ENCODE peak calls at places on chromosomes 3 and 15, in seven cellular contexts. F is GM12878, S is endothelial cell of umbilical vein, Z is H9, G is IMR-90, H is neural progenitor cell, L is fibroblast of lung. C is an unnamed sample. For H3K4me1, the result is how much of the 10 kb centered on the place peaks cover.

GRCh38 chr15:48996276-48996675 is 32.6 kb upstream of the SHC4 start:
- DNase-seq in F (no peak), L (peak), G (peak), S (no peak), Z (no peak), H (no peak), C (peak)

GRCh38 chr3:62818347-62818746 is 56.9 kb downstream of the CADPS start:
- DNase-seq in L (no peak), S (no peak), F (peak), H (no peak), Z (no peak), G (no peak), C (no peak)

GRCh38 chr3:39106281-39107055 is 959 bp downstream of the GORASP1 start:
- DNase-seq in G (peak), F (no peak), L (peak), S (peak), Z (peak), H (peak), C (peak)

GRCh38 chr15:70559223-70559823 is 204.0 kb downstream of the UACA start:
- DNase-seq in S (peak), F (no peak), L (peak), G (peak), H (no peak), Z (peak), C (peak)

GRCh38 chr15:22949074-22949547 is 31.1 kb downstream of the CYFIP1 start:
- DNase-seq in S (peak), Z (peak), F (no peak), G (peak), H (peak), L (peak), C (peak)

GRCh38 chr3:123042413-123042812 is 14.8 kb upstream of the SEMA5B start:
- DNase-seq in F (no peak), Z (no peak), G (no peak), S (no peak), L (no peak), H (no peak), C (no peak)

GRCh38 chr3:13427662-13428603 is 7.8 kb upstream of the NUP210 start:
- DNase-seq in S (no peak), Z (no peak), G (no peak), F (no peak), H (no peak), L (no peak), C (no peak)

GRCh38 chr15:100464895-100465294 is 63.9 kb downstream of the CERS3 start:
- DNase-seq in L (no peak), F (no peak), S (no peak), H (peak), Z (no peak), G (no peak), C (no peak)

GRCh38 chr3:100089802-100090668 is 24.3 kb downstream of the FILIP1L start:
- DNase-seq in H (peak), S (no peak), G (peak), Z (peak), F (no peak), L (peak), C (peak)

GRCh38 chr15:42070276-42070965 is 23.9 kb downstream of the PLA2G4D start:
- DNase-seq in G (no peak), F (no peak), H (no peak), L (no peak), S (no peak), Z (no peak), C (no peak)

GRCh38 chr15:31328425-31328998 is 1.9 kb downstream of the KLF13 start:
- DNase-seq in L (peak), Z (no peak), G (peak), F (no peak), S (no peak), H (no peak), C (peak)

GRCh38 chr3:111069974-111070751 is 1.5 kb upstream of the NECTIN3 start:
- DNase-seq in S (no peak), G (peak), Z (no peak), L (peak), H (peak), F (no peak), C (peak)

GRCh38 chr3:196122021-196122687 is 40.3 kb upstream of the TFRC start:
- DNase-seq in Z (no peak), F (no peak), L (no peak), S (no peak), G (peak), H (no peak), C (no peak)

GRCh38 chr3:170470063-170471006 is 51.7 kb downstream of the CLDN11 start:
- DNase-seq in S (no peak), L (peak), F (no peak), Z (no peak), H (no peak), G (peak), C (peak)

GRCh38 chr15:34795267-34796081 is at the start of gene ACTC1:
- DNase-seq in G (peak), L (peak), S (peak), Z (peak), F (no peak), H (peak), C (peak)

GRCh38 chr3:157542711-157543485 is 39.7 kb upstream of the VEPH1 start:
- DNase-seq in F (no peak), H (peak), S (peak), Z (peak), L (peak), G (peak), C (peak)

GRCh38 chr3:106611841-106612240 is 743.0 kb upstream of the CBLB start:
- DNase-seq in G (no peak), Z (no peak), F (no peak), S (peak), H (no peak), L (no peak), C (no peak)

GRCh38 chr3:30477149-30477921 is 129.1 kb upstream of the TGFBR2 start:
- DNase-seq in Z (no peak), S (peak), G (no peak), H (no peak), L (no peak), F (no peak), C (no peak)

GRCh38 chr3:30473374-30474051 is 132.9 kb upstream of the TGFBR2 start:
- DNase-seq in Z (no peak), F (no peak), S (no peak), G (peak), L (peak), H (no peak), C (peak)

GRCh38 chr3:30475038-30475808 is 131.2 kb upstream of the TGFBR2 start:
- DNase-seq in S (no peak), F (peak), G (no peak), L (peak), Z (no peak), H (no peak), C (no peak)

GRCh38 chr3:30476373-30477082 is 129.9 kb upstream of the TGFBR2 start:
- DNase-seq in G (peak), Z (no peak), F (no peak), S (peak), L (peak), H (no peak), C (peak)

DNA sequence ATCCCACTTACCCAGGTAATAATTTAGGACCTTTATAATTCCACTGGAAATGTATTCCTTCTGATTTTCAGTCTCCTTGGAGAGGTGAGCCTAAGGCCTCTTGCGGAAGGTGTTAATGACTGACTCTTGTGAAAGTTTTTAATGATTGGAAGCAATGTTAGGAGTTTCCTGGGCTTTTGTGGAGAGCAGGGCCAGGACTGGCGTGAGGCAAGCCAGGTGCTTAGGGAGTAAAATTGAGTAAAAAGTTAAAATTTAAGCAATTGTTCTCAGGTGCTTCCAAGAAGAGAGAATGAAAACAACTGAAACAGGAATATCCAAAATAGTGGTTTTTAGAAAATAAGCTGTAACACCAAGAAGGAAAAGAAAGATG is 130.6 kb upstream of the TGFBR2 start:
- DNase-seq in Z (no peak), G (no peak), S (no peak), H (no peak), F (no peak), L (no peak), C (no peak)
- H3K4me1 ChIP-seq in Z (under half), G (under half), S (under half), H (under half), F (under half), L (under half), C (under half)

GRCh38 chr3:182136008-182136910 is 424.5 kb downstream of the SOX2 start:
- DNase-seq in F (no peak), S (no peak), H (no peak), Z (no peak), G (no peak), L (no peak), C (no peak)

GRCh38 chr3:182143903-182144302 is 432.2 kb downstream of the SOX2 start:
- DNase-seq in H (no peak), G (no peak), F (no peak), L (no peak), Z (no peak), S (no peak), C (no peak)

GRCh38 chr3:182138388-182138787 is 426.7 kb downstream of the SOX2 start:
- DNase-seq in H (no peak), G (no peak), S (no peak), L (no peak), F (no peak), Z (no peak), C (no peak)

GRCh38 chr3:182142928-182143327 is 431.2 kb downstream of the SOX2 start:
- DNase-seq in L (no peak), Z (peak), F (no peak), H (peak), G (no peak), S (no peak), C (no peak)

GRCh38 chr3:182139627-182140357 is 428.1 kb downstream of the SOX2 start:
- DNase-seq in H (no peak), Z (peak), S (no peak), L (no peak), F (no peak), G (no peak), C (no peak)
- TF ChIP-seq CTCF in H (peak), Z (peak), S (no peak), L (no peak), F (no peak), G (no peak), C (no peak)

GRCh38 chr3:52238761-52239701 is at the start of gene TWF2:
- DNase-seq in H (peak), G (peak), Z (peak), L (peak), S (peak), F (no peak), C (peak)

GRCh38 chr3:52242039-52242438 is 3.1 kb upstream of the TWF2 start:
- DNase-seq in S (no peak), G (no peak), Z (no peak), H (no peak), F (no peak), L (no peak), C (no peak)

GRCh38 chr3:52238193-52238760 is 681 bp downstream of the TWF2 start:
- DNase-seq in Z (no peak), S (peak), H (peak), L (peak), F (no peak), G (peak), C (peak)

GRCh38 chr3:52240059-52240885 is 1.3 kb upstream of the TWF2 start:
- DNase-seq in F (no peak), H (no peak), G (peak), S (no peak), Z (peak), L (peak), C (peak)

DNA sequence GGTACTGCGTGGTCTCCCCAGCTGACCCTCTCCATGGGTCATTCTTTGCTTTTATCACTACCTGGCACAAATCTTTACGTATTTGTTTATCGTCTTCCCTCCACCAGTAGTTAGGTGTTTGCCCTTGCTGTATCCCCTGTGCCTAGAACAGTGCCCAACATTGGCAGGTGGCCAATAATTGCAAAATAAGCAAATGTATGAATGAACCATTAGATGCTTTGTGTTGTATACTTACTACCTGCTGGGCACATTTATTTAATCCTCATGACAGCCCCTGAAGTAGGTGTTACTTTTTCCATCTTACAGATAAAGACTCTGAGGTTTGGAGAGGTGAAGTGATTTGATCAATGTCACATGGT is 1.9 kb upstream of the TWF2 start:
- DNase-seq in G (no peak), H (no peak), F (no peak), Z (no peak), L (no peak), S (no peak), C (no peak)
- H3K9ac ChIP-seq in G (no peak), H (no peak), F (peak), Z (no peak), L (no peak), S (no peak), C (no peak)

DNA sequence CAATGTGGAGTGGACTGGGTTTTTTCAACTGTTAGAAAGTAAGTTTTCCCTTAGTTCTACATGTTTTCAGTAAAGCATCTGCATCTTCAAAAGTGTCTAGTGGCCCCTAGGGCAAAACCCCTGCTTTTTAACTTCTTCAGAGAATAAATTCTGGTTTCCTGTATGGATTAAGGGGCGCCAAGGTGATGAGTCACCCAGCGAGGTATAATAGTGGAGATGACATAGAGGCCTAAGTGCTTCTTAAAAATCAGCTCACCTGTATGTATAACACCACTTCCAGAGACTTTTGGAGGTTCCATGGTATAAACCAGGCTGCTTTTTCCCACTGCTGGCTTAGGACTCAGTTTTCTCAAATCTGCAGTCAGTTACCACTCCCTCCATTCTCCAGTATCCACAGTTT is 68.9 kb downstream of the SYN2 start:
- DNase-seq in H (no peak), S (no peak), F (no peak), L (no peak), Z (no peak), G (no peak), C (no peak)
- H3K4me1 ChIP-seq in H (under half), S (under half), F (under half), L (under half), Z (under half), G (under half), C (under half)

GRCh38 chr3:108202834-108203233 is 19.4 kb downstream of the IFT57 start:
- DNase-seq in S (no peak), G (peak), Z (peak), F (no peak), H (no peak), L (peak), C (peak)

GRCh38 chr3:108200024-108200423 is 22.2 kb downstream of the IFT57 start:
- DNase-seq in F (no peak), L (no peak), S (no peak), G (no peak), H (no peak), Z (no peak), C (no peak)

GRCh38 chr3:108202080-108202479 is 20.1 kb downstream of the IFT57 start:
- DNase-seq in F (no peak), G (peak), H (no peak), Z (no peak), L (peak), S (no peak), C (peak)

DNA sequence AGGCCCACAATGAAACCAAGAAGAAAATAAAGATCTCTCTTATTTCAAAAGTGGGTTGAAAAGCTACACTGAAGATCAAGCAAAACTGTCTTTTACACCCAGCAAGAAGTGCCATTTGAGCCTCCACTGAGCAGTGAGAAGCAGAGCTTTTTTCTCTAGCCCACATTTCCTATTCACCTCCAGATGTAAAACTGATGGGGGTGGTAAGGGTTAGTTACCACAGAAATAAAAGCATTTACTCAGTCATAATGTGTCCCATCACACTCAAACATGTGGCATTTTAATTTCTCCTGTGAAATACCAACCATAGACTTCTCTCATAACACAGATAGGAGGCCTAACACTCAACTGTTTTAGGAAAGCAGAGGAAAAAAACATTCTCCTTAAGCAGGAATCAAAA is 21.0 kb downstream of the IFT57 start:
- DNase-seq in Z (no peak), H (no peak), L (no peak), F (no peak), S (no peak), G (no peak), C (no peak)
- TF ChIP-seq CTCF in Z (no peak), H (no peak), L (no peak), F (no peak), S (no peak), G (no peak), C (no peak)

DNA sequence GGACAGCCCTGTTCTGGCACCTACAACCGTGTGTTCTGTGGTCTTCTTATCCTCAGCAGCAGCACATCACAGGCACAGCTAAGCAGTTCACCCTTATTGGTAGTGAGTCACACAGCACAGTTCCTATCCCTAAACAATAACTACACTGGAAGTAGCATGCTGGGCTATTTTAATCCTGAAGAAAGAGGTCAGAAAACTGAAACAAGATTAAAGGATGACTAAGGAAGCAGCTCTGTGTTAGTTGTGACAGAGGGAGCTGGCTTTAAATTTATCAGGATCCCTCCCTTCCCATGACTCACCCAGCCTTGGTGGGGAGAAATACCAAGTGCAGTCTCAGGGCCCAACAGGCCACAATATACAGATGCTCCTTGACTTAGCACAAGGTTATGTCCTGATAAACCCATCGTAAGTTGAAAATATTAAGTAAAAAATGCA is 144.3 kb downstream of the ERC2 start:
- DNase-seq in H (peak), Z (no peak), G (peak), L (peak), F (no peak), S (peak), C (peak)
- H3K9ac ChIP-seq in H (no peak), Z (no peak), G (no peak), L (no peak), F (no peak), S (no peak), C (no peak)

GRCh38 chr3:50570508-50571279 is 1.4 kb downstream of the HEMK1 start:
- DNase-seq in G (no peak), Z (no peak), F (no peak), S (no peak), L (no peak), H (no peak), C (no peak)
- H3K4me1 ChIP-seq in G (under half), Z (under half), F (under half), S (under half), L (under half), H (under half), C (under half)

GRCh38 chr3:37686225-37686624 is 175.5 kb upstream of the CTDSPL start:
- DNase-seq in F (no peak), G (no peak), Z (peak), L (no peak), H (peak), S (no peak), C (no peak)
- TF ChIP-seq CTCF in F (no peak), G (no peak), Z (peak), L (no peak), H (peak), S (no peak), C (no peak)

DNA sequence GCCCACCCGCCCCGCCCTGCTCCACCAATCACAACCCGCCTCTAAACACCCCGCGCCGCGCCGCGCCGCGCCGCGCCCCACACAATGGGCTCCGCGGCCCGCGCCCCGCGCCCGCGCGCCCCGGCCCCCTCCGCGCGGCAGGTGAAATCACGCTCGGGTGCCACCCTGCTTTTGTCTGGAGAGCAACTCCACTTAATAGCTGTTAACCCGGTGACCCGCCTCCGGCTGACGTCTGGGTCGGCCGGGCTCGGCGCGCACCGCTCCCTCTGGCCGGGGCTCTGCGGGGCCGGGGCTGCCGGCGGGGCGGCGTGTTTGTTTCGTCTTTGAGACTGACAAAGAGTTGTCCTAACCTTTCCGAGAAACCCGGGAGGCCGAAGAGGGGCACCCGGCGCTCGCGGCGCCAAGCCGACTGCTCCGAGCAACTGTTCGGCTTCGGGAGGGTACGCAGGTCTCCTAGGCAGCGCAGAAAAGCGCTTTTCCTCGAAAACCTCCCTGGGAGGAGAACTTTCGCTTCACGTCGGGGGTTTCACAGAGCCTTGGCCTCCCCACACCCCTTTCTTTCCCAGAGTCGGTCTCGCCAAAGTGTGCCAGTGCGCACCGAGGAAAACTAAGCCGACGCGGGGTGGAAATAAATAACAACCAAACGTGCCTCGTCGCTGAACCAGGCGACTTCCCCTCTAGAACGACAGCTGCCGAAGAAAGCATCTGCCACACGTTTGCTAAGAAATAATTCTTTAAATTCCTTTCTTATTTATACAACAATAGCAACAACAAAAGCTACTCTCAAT is 518.4 kb downstream of the FOXP1 start:
- DNase-seq in Z (peak), L (peak), H (peak), F (no peak), G (peak), S (peak), C (no peak)
- H3K9ac ChIP-seq in Z (peak), L (peak), H (no peak), F (no peak), G (peak), S (peak), C (peak)